ENCODE peak calls at places on chromosomes 4 and X, in eight cellular contexts. B is Karpas-422, O is endothelial cell of umbilical vein, D is GM12878, M is bronchial epithelial cell, K is A549, T is A673, S is hepatocyte. X is an unnamed sample.

GRCh38 chrX:39527045-39527444 is 570.7 kb downstream of the BCOR start:
- DNase-seq in B (no peak), M (no peak), S (no peak), D (no peak), O (no peak), K (no peak), T (no peak), X (no peak)

GRCh38 chr4:128271551-128271950 is 16.1 kb downstream of the PGRMC2 start:
- DNase-seq in T (no peak), S (no peak), M (no peak), O (no peak), D (no peak), K (no peak), B (no peak), X (no peak)

GRCh38 chr4:186765138-186765537 is 41.5 kb upstream of the FAT1 start:
- DNase-seq in D (no peak), T (no peak), S (peak), M (no peak), O (no peak), B (no peak), K (peak), X (no peak)

GRCh38 chr4:55121246-55121645 is 4.1 kb downstream of the KDR start:
- DNase-seq in O (peak), D (no peak), T (no peak), S (no peak), M (no peak), K (no peak), B (no peak), X (no peak)

GRCh38 chr4:100907465-100908454 is 389.9 kb upstream of the EMCN start:
- DNase-seq in O (peak), D (no peak), B (no peak), K (peak), T (peak), M (peak), S (no peak), X (no peak)

GRCh38 chr4:19298998-19299397 is 952.7 kb upstream of the SLIT2 start:
- DNase-seq in D (no peak), B (no peak), K (no peak), M (no peak), S (peak), T (no peak), O (no peak), X (no peak)

GRCh38 chrX:15564981-15565579 is 35.7 kb downstream of the ACE2 start:
- DNase-seq in O (peak), M (peak), D (peak), B (peak), T (peak), K (peak), S (peak), X (peak)

GRCh38 chr4:75255261-75255660 is 258.9 kb downstream of the RCHY1 start:
- DNase-seq in O (no peak), B (no peak), M (no peak), K (no peak), D (no peak), T (no peak), S (no peak), X (no peak)

GRCh38 chr4:155407480-155407879 is 30.7 kb upstream of the MAP9 start:
- DNase-seq in B (no peak), O (no peak), S (no peak), M (no peak), T (no peak), K (no peak), D (no peak), X (no peak)

GRCh38 chr4:52192697-52193096 is 141.6 kb downstream of the SPATA18 start:
- DNase-seq in T (peak), K (no peak), D (no peak), B (no peak), M (no peak), O (no peak), S (no peak), X (no peak)

GRCh38 chrX:107713205-107714195 is 62.1 kb downstream of the TSC22D3 start:
- DNase-seq in O (no peak), D (no peak), B (peak), S (no peak), T (no peak), K (no peak), M (no peak), X (no peak)

GRCh38 chr4:157994863-157995262 is 178.0 kb downstream of the GASK1B start:
- DNase-seq in K (peak), B (no peak), O (peak), M (peak), S (peak), T (no peak), D (no peak), X (no peak)

GRCh38 chr4:18405054-18405453 is 383.5 kb upstream of the LCORL start:
- DNase-seq in T (no peak), K (no peak), S (no peak), M (no peak), O (no peak), D (no peak), B (no peak), X (no peak)

GRCh38 chr4:27787195-27787594 is 926.6 kb downstream of the STIM2 start:
- DNase-seq in K (no peak), B (no peak), T (no peak), D (no peak), M (peak), O (no peak), S (no peak), X (no peak)

GRCh38 chrX:108216405-108216804 is 124.8 kb downstream of the ATG4A start:
- DNase-seq in T (no peak), M (no peak), S (no peak), K (no peak), B (no peak), O (no peak), D (no peak), X (no peak)

GRCh38 chr4:67694662-67695061 is 6.3 kb downstream of the UBA6 start:
- DNase-seq in K (no peak), O (no peak), D (no peak), T (no peak), S (no peak), M (no peak), B (no peak), X (no peak)

GRCh38 chr4:1594871-1595788 is 89.0 kb downstream of the FAM53A start:
- DNase-seq in B (no peak), T (no peak), K (no peak), D (no peak), S (no peak), M (no peak), O (no peak), X (peak)

GRCh38 chrX:39397561-39398200 is 596.4 kb downstream of the MID1IP1 start:
- DNase-seq in O (no peak), K (no peak), B (no peak), M (no peak), S (no peak), T (no peak), D (no peak), X (no peak)

GRCh38 chr4:176945314-176945713 is 152.6 kb upstream of the VEGFC start:
- DNase-seq in O (no peak), K (no peak), S (no peak), M (no peak), T (no peak), D (no peak), B (no peak), X (no peak)

GRCh38 chrX:132875705-132876508 is 82.5 kb downstream of the HS6ST2 start:
- DNase-seq in B (no peak), D (no peak), M (no peak), S (no peak), K (no peak), T (no peak), O (no peak), X (no peak)

GRCh38 chr4:13642163-13642562 is 14.6 kb upstream of the BOD1L1 start:
- DNase-seq in M (no peak), T (no peak), O (no peak), B (no peak), D (no peak), S (no peak), K (no peak), X (no peak)

DNA sequence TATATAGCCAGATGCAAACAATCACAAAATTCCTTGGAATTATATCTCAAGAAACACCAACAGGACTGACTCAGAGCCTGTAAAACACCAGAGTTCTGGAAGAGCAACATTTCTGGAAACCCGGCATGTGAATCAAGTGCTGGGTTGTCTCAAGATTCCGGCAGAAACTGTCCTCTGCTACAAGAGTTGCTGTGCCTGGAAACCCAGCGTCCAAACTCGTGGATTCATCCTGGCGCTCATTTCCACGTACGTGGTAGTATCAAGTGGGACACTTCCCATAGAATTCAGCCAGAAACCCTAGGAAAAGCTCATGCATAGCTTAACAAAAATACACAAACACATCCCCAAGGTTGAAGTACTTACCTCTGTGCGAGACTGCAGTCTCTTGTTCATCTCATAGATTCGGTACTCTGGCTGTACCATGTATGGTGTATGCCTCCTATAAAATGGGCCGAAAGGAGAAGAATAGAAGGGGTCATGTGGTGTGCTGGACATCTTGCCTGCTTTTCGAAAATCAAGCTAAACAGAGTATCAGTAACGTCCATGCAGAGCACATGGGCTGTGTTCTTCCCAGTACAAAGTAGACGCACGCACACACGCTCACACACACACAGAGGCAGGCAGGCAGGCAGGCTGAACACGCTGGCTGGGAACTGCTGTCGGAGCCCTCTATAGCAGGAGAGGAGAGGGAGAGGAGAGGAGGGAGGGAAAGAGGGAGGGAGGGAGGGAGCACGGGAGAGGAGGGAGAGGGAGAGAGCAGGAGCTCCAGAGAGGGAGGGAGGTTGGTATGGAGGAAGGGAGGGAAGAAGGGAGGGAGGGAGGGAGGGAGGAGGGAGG is at the start of gene LDB2:
- DNase-seq in K (no peak), O (peak), T (peak), M (no peak), B (no peak), D (no peak), S (peak), X (peak)
- H3K4me3 ChIP-seq in K (no peak), O (peak), T (peak), M (no peak), B (no peak), D (no peak), S (peak), X (peak)

GRCh38 chrX:69504626-69505612 is 793 bp downstream of the NALF2 start:
- DNase-seq in B (no peak), S (peak), K (no peak), O (no peak), T (no peak), D (no peak), M (no peak), X (no peak)

GRCh38 chrX:69505772-69506616 is 1.9 kb downstream of the NALF2 start:
- DNase-seq in B (no peak), O (no peak), K (no peak), S (peak), D (no peak), M (no peak), T (no peak), X (no peak)

GRCh38 chrX:69503835-69504625 is at the start of gene NALF2:
- DNase-seq in D (no peak), K (peak), S (peak), T (peak), M (peak), B (peak), O (peak), X (peak)

GRCh38 chrX:69501433-69501832 is 2.7 kb upstream of the NALF2 start:
- DNase-seq in O (no peak), K (peak), B (peak), M (no peak), D (no peak), S (no peak), T (peak), X (no peak)

GRCh38 chrX:69503228-69503834 is 795 bp upstream of the NALF2 start:
- DNase-seq in K (peak), D (no peak), M (no peak), B (peak), O (no peak), S (no peak), T (peak), X (no peak)
- H3K4me3 ChIP-seq in K (peak), D (no peak), M (peak), B (peak), O (no peak), S (no peak), T (peak), X (peak)

GRCh38 chr4:147753047-147753446 is 21.2 kb downstream of the ARHGAP10 start:
- DNase-seq in T (no peak), O (no peak), B (no peak), M (no peak), D (no peak), K (no peak), S (no peak), X (no peak)
- H3K4me3 ChIP-seq in T (no peak), O (no peak), B (no peak), M (no peak), D (no peak), K (no peak), S (no peak), X (no peak)

GRCh38 chr4:147730333-147730732 is 1.6 kb upstream of the ARHGAP10 start:
- DNase-seq in K (no peak), O (no peak), S (no peak), B (no peak), D (no peak), M (no peak), T (no peak), X (no peak)
- H3K4me3 ChIP-seq in K (no peak), O (no peak), S (no peak), B (no peak), D (no peak), M (no peak), T (no peak), X (no peak)

GRCh38 chr4:5168891-5169290 is 117.6 kb downstream of the STK32B start:
- DNase-seq in M (no peak), S (no peak), B (no peak), T (no peak), K (no peak), D (no peak), O (no peak), X (no peak)
- H3K4me3 ChIP-seq in M (no peak), S (no peak), B (no peak), T (no peak), K (no peak), D (no peak), O (no peak), X (no peak)

GRCh38 chrX:115642895-115643530 is 82.0 kb downstream of the PLS3 start:
- DNase-seq in K (peak), M (peak), O (peak), D (peak), B (peak), T (peak), S (peak), X (no peak)
- H3K4me3 ChIP-seq in K (no peak), M (no peak), O (no peak), D (no peak), B (no peak), T (no peak), S (no peak), X (no peak)

DNA sequence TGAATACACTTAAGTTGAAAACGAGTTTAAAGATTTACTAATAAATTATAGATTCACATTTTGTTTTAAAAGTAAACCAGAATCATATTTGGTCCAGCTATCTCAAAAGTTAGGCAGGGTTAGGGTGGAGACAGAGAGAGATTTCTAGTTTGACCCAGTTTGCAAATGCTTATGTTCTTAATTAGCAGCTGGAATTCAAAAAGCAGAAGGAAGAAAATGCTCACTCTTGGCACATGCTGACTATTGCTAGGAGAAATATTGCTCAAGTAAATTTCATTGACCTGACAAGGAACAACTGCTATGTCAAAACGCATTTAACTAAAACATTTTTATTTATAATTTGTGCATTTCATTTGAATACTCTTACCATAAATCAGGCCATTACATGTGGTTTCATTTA is 131.9 kb downstream of the GLRA3 start:
- DNase-seq in S (no peak), M (no peak), B (no peak), K (no peak), T (no peak), O (no peak), D (no peak), X (no peak)
- H3K4me3 ChIP-seq in S (no peak), M (no peak), B (no peak), K (no peak), T (no peak), O (no peak), D (no peak), X (no peak)

X was measured in lower lobe of right lung.